ENCODE peak calls at places on chromosomes 4 and X, in five cellular contexts. Q, G, M, S and A are unnamed samples.

GRCh38 chr4:158811704-158812103 is 42.9 kb downstream of the FNIP2 start:
- DNase-seq in Q (no peak), M (no peak), G (no peak), S (peak; percentile 50), A (no peak)

GRCh38 chrX:10110984-10111363 is 45.8 kb upstream of the CLCN4 start:
- DNase-seq in G (no peak), Q (no peak), M (peak; percentile 47), S (no peak), A (no peak)

GRCh38 chrX:23799469-23800065 is 16.6 kb downstream of the SAT1 start:
- DNase-seq in Q (no peak), G (no peak), S (no peak), M (no peak), A (no peak)

GRCh38 chr4:39464886-39465501 is 6.1 kb downstream of the LIAS start:
- DNase-seq in M (no peak), G (no peak), S (no peak), Q (no peak), A (no peak)

GRCh38 chrX:107566603-107567262 is 61.6 kb upstream of the PRPS1 start:
- DNase-seq in G (no peak), M (no peak), Q (no peak), S (no peak), A (no peak)

GRCh38 chrX:123083924-123084323 is 100.2 kb upstream of the GRIA3 start:
- DNase-seq in M (no peak), G (no peak), Q (no peak), S (no peak), A (no peak)

GRCh38 chr4:30396772-30397475 is 323.2 kb upstream of the PCDH7 start:
- DNase-seq in S (no peak), M (no peak), G (no peak), Q (no peak), A (no peak)

GRCh38 chr4:64158648-64159326 is 250.5 kb downstream of the TECRL start:
- DNase-seq in Q (peak; percentile 5), S (peak; percentile 56), M (no peak), G (no peak), A (no peak)

GRCh38 chrX:105552395-105552794 is 269.9 kb upstream of the NRK start:
- DNase-seq in S (no peak), G (no peak), M (no peak), Q (no peak), A (no peak)

GRCh38 chr4:17512973-17513665 is 1.2 kb upstream of the QDPR start:
- DNase-seq in Q (no peak), G (no peak), M (no peak), S (no peak), A (no peak)

GRCh38 chrX:8288590-8288989 is 117.5 kb upstream of the VCX2 start:
- DNase-seq in Q (no peak), S (no peak), G (no peak), M (no peak), A (no peak)

GRCh38 chr4:56764775-56765174 is 56.7 kb downstream of the SPINK2 start:
- DNase-seq in S (no peak), M (no peak), G (no peak), Q (no peak), A (no peak)

GRCh38 chr4:179116011-179116410 is 1673.8 kb upstream of the AGA start:
- DNase-seq in Q (no peak), S (no peak), M (no peak), G (no peak), A (no peak)

GRCh38 chr4:610411-611261 is 14.7 kb upstream of the PDE6B start:
- DNase-seq in Q (no peak), S (no peak), G (no peak), M (no peak), A (peak; percentile 50)

GRCh38 chr4:73777612-73778011 is 37.2 kb downstream of the CXCL8 start:
- DNase-seq in S (no peak), G (no peak), Q (no peak), M (no peak), A (no peak)

GRCh38 chr4:40848981-40849380 is 99.2 kb downstream of the NSUN7 start:
- DNase-seq in M (no peak), G (no peak), S (no peak), Q (no peak), A (no peak)

GRCh38 chr4:105265689-105266088 is 119.0 kb downstream of the TET2 start:
- DNase-seq in G (no peak), M (no peak), S (no peak), Q (no peak), A (no peak)

GRCh38 chr4:3657917-3658913 is 108.0 kb upstream of the ADRA2C start:
- DNase-seq in G (no peak), S (no peak), Q (no peak), M (no peak), A (no peak)

GRCh38 chr4:37964734-37965457 is 4.7 kb downstream of the PTTG2 start:
- DNase-seq in Q (no peak), G (no peak), S (no peak), M (no peak), A (no peak)

GRCh38 chr4:141022221-141022760 is 111.0 kb downstream of the RNF150 start:
- DNase-seq in Q (no peak), G (no peak), S (no peak), M (no peak), A (no peak)

GRCh38 chr4:2183394-2183793 is 58.5 kb downstream of the HAUS3 start:
- DNase-seq in S (no peak), G (no peak), Q (no peak), M (no peak), A (no peak)

GRCh38 chr4:126071346-126072333 is 756.9 kb downstream of the FAT4 start:
- DNase-seq in G (no peak), Q (no peak), S (peak; percentile 54), M (no peak), A (peak; percentile 12)

GRCh38 chrX:46268429-46268828 is 276.8 kb downstream of the ZNF674 start:
- DNase-seq in Q (no peak), G (no peak), M (no peak), S (no peak), A (no peak)

GRCh38 chr4:24042094-24042493 is 152.2 kb upstream of the PPARGC1A start:
- DNase-seq in S (no peak), M (no peak), G (no peak), Q (no peak), A (no peak)

GRCh38 chr4:142743071-142743825 is 102.9 kb downstream of the INPP4B start:
- DNase-seq in M (no peak), S (no peak), G (no peak), Q (no peak), A (no peak)

GRCh38 chr4:140025470-140025869 is 128.5 kb downstream of the MAML3 start:
- DNase-seq in Q (no peak), S (no peak), M (no peak), G (no peak), A (no peak)

GRCh38 chr4:140014284-140014683 is 139.7 kb downstream of the MAML3 start:
- DNase-seq in G (no peak), S (no peak), M (no peak), Q (no peak), A (no peak)

GRCh38 chr4:140020457-140021361 is 133.3 kb downstream of the MAML3 start:
- DNase-seq in S (no peak), G (no peak), M (no peak), Q (no peak), A (no peak)

GRCh38 chr4:140018931-140019618 is 134.9 kb downstream of the MAML3 start:
- DNase-seq in M (no peak), Q (no peak), G (no peak), S (no peak), A (no peak)

GRCh38 chr4:140019619-140020367 is 134.2 kb downstream of the MAML3 start:
- DNase-seq in G (no peak), M (no peak), S (no peak), Q (no peak), A (no peak)
- TF ChIP-seq POLR2A in G (no peak), M (no peak), S (no peak), Q (no peak), A (no peak)

DNA sequence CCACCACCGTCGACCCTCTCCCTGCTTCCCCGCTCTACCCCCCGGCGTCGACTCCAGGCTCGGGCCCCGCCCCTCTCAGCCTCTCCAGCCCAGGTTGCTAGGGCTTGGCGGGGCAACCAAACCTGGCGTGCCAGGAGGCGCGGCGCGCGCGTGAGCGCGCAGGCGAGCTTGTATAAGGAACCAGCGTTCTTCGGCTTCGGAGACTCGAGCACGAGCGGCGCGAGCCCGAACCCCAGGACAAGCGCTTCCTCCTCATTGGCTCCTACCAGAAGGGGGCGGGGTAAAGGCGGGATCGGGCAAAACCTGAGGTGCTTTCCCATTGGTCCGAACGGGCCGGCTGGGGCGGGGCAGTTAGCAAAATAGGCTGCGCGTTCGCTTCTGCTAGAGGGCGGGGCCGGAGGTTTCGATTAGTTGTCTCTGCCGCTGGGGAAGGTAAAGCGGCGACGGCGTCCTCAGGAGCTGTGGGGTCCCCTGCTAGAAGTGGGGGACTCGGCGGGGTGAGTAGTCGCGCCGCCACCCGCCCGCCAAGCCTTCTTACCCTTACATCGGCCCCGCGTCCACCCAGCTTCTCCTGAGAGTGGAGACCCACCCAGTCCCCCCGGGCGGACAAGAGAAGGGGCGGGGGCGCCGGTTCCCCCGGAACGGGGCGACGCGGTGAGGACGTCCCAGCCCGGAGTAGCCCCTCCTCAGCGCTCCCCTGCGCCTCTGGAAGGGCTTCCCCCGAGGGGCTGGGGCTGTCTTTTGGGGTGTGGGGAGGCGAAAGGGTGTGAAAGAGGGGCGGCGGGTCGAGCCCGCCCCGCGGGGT is at the start of gene CDKL5:
- DNase-seq in G (peak; percentile 98), S (peak; percentile 97), M (peak; percentile 53), Q (peak; percentile 53), A (peak; percentile 98)
- TF ChIP-seq POLR2A in G (peak; percentile 38), S (peak; percentile 31), M (peak; percentile 52), Q (peak; percentile 57), A (peak; percentile 71)

DNA sequence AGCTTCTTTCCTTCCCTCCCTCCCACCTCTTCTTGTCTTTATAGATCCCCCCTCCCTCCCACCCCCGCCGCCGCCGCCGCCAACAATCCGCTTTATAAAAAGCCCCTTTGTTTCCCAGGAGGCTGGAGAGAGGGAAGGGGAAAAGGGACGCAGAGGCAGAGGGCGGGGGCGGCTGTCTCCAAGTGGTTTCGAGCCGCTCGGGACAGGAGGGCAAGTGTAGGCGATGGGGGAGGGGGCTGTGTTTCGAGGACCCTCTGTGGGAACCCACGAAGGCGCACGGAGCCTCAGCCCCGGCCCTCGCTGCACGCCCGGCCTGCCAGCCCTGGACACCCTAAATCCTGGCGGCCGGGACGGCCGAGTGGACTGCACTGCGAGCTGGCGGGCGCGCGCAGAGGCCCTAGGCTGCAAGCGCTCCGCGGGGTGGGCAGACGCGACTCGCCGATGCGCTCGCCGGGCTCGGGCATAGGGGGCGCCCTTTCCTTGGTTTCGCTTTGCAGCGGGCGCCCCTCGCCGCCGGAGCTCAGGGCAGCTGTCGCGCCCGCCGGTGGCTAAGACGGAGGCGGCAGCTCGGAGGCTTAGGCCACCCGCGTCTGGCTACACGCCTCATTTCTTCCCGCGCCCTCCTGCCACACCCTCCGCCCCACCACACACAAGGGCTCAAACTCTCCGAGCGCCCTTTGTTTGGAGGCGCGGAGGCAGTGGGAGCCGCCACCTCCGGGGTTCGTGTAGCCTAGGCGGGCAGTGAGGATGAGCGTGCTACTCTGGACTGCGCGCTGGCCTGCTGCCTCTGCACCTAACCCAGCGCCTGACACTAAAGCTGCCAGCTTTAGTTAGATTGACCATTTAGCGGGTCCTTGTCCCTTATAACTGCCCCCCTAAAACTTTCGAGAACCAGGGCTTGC is 2.2 kb downstream of the MAMLD1 start:
- DNase-seq in G (peak; percentile 87), Q (peak; percentile 12), M (no peak), S (peak; percentile 64), A (peak; percentile 83)
- TF ChIP-seq POLR2A in G (no peak), Q (no peak), M (no peak), S (no peak), A (peak; percentile 35)

GRCh38 chrX:41389311-41389888 is 55.4 kb downstream of the DDX3X start:
- DNase-seq in G (no peak), M (no peak), S (peak; percentile 65), Q (no peak), A (peak; percentile 68)
- TF ChIP-seq POLR2A in G (no peak), M (no peak), S (no peak), Q (no peak), A (peak; percentile 60)